ENCODE peak calls at places on chromosomes 3 and 15, in five cellular contexts. D is endothelial cell, K is A673, R is neuronal stem cell, Z is MG63. A is an unnamed sample.

GRCh38 chr3:128006061-128006470 is 46.2 kb upstream of the SEC61A1 start:
- DNase-seq in D (no peak), K (no peak), R (peak), Z (no peak), A (no peak)

GRCh38 chr3:23723153-23723552 is 82.6 kb upstream of the UBE2E1 start:
- DNase-seq in D (no peak), K (no peak), R (no peak), Z (no peak), A (no peak)

GRCh38 chr3:16936233-16936632 is 51.5 kb downstream of the PLCL2 start:
- DNase-seq in D (no peak), K (no peak), R (no peak), Z (no peak), A (no peak)

GRCh38 chr3:8561365-8561764 is 59.7 kb downstream of the LMCD1 start:
- DNase-seq in D (no peak), K (no peak), R (no peak), Z (no peak), A (peak)

GRCh38 chr15:31164573-31164912 is 63.0 kb upstream of the TRPM1 start:
- DNase-seq in D (no peak), K (no peak), R (no peak), Z (no peak), A (peak)

GRCh38 chr15:79283252-79284048 is 928 bp downstream of the ANKRD34C start:
- DNase-seq in D (peak), K (peak), R (peak), Z (peak), A (no peak)

GRCh38 chr3:57757642-57758297 is 1.7 kb downstream of the SLMAP start:
- DNase-seq in D (peak), K (peak), R (peak), Z (no peak), A (peak)

GRCh38 chr3:42591811-42592210 is 1.2 kb downstream of the SS18L2 start:
- DNase-seq in D (no peak), K (no peak), R (no peak), Z (no peak), A (no peak)

GRCh38 chr3:114558271-114558670 is 264.4 kb downstream of the TIGIT start:
- DNase-seq in D (no peak), K (no peak), R (no peak), Z (no peak), A (no peak)

GRCh38 chr3:5540532-5540931 is 353.0 kb downstream of the EDEM1 start:
- DNase-seq in D (no peak), K (no peak), R (no peak), Z (no peak), A (no peak)

GRCh38 chr3:176167272-176167671 is 1030.0 kb downstream of the TBL1XR1 start:
- DNase-seq in D (no peak), K (no peak), R (no peak), Z (no peak), A (no peak)

GRCh38 chr3:63478962-63479660 is 173.4 kb upstream of the SNTN start:
- DNase-seq in D (no peak), K (no peak), R (no peak), Z (no peak), A (no peak)

GRCh38 chr3:184005981-184006507 is 11.6 kb downstream of the ABCC5 start:
- DNase-seq in D (peak), K (peak), R (no peak), Z (no peak), A (peak)

A was measured in right atrium auricular region.